ENCODE peak calls at places on chromosomes 16 and 17, in four cellular contexts. R is GM12878, U is K562, H is HepG2. P is an unnamed sample.

GRCh38 chr16:49821614-49822282 is 34.2 kb downstream of the ZNF423 start:
- DNase-seq in R (no peak), U (no peak), H (no peak), P (no peak)

GRCh38 chr17:18962494-18962815 is 10.5 kb downstream of the SLC5A10 start:
- DNase-seq in R (no peak), U (no peak), H (no peak), P (no peak)

GRCh38 chr16:22342082-22342481 is 32.3 kb downstream of the CDR2 start:
- DNase-seq in R (no peak), U (no peak), H (no peak), P (no peak)

GRCh38 chr17:40598928-40599627 is 33.8 kb upstream of the CCR7 start:
- DNase-seq in R (peak), U (no peak), H (no peak), P (no peak)

GRCh38 chr17:73644145-73645049 is at the start of gene SDK2:
- DNase-seq in R (no peak), U (no peak), H (no peak), P (peak)

GRCh38 chr17:80474231-80474932 is 2.0 kb downstream of the NPTX1 start:
- DNase-seq in R (no peak), U (peak), H (no peak), P (peak)

GRCh38 chr17:27469256-27469655 is 13.0 kb downstream of the KSR1 start:
- DNase-seq in R (no peak), U (no peak), H (no peak), P (no peak)

GRCh38 chr17:1724351-1724868 is at the start of gene WDR81:
- DNase-seq in R (no peak), U (peak), H (peak), P (peak)

GRCh38 chr17:48795444-48796162 is 21.4 kb downstream of the TTLL6 start:
- DNase-seq in R (no peak), U (no peak), H (peak), P (no peak)

GRCh38 chr17:77379837-77380236 is 239.1 kb downstream of the SEC14L1 start:
- DNase-seq in R (no peak), U (no peak), H (no peak), P (no peak)

GRCh38 chr17:80926601-80927250 is 64.9 kb upstream of the CHMP6 start:
- DNase-seq in R (no peak), U (no peak), H (no peak), P (no peak)

GRCh38 chr16:46573008-46573833 is 48.0 kb downstream of the SHCBP1 start:
- DNase-seq in R (no peak), U (peak), H (peak), P (no peak)

GRCh38 chr17:28524476-28525415 is 18.6 kb downstream of the FOXN1 start:
- DNase-seq in R (no peak), U (no peak), H (peak), P (no peak)

GRCh38 chr16:50067290-50067853 is 1.6 kb downstream of the HEATR3 start:
- DNase-seq in R (no peak), U (no peak), H (peak), P (peak)

GRCh38 chr17:39754161-39754957 is 16.6 kb downstream of the GRB7 start:
- DNase-seq in R (peak), U (peak), H (peak), P (peak)

GRCh38 chr16:46801428-46802049 is 29.4 kb downstream of the C16orf87 start:
- DNase-seq in R (no peak), U (no peak), H (peak), P (peak)

GRCh38 chr17:82959990-82960418 is 119.4 kb upstream of the METRNL start:
- DNase-seq in R (no peak), U (no peak), H (no peak), P (no peak)

GRCh38 chr17:42067371-42068180 is 17.2 kb upstream of the C17orf113 start:
- DNase-seq in R (no peak), U (peak), H (peak), P (peak)

GRCh38 chr16:75860654-75861053 is 134.4 kb upstream of the CPHXL start:
- DNase-seq in R (no peak), U (no peak), H (peak), P (no peak)

GRCh38 chr16:1221628-1222552 is 3.2 kb downstream of the TPSG1 start:
- DNase-seq in R (no peak), U (no peak), H (no peak), P (no peak)

GRCh38 chr17:31452101-31452500 is 60.6 kb downstream of the RAB11FIP4 start:
- DNase-seq in R (no peak), U (no peak), H (no peak), P (no peak)

GRCh38 chr17:49505854-49506253 is 10.8 kb downstream of the NGFR start:
- DNase-seq in R (no peak), U (no peak), H (no peak), P (no peak)

GRCh38 chr17:4499431-4500187 is 928 bp downstream of the SPNS2 start:
- DNase-seq in R (no peak), U (peak), H (no peak), P (peak)

GRCh38 chr17:4501295-4501949 is 2.7 kb downstream of the SPNS2 start:
- DNase-seq in R (no peak), U (peak), H (no peak), P (no peak)

GRCh38 chr17:4500188-4500565 is 1.5 kb downstream of the SPNS2 start:
- DNase-seq in R (no peak), U (no peak), H (no peak), P (no peak)

GRCh38 chr17:4498461-4499397 is at the start of gene SPNS2:
- DNase-seq in R (no peak), U (peak), H (no peak), P (peak)

GRCh38 chr17:4497101-4497824 is 1.4 kb upstream of the SPNS2 start:
- DNase-seq in R (peak), U (no peak), H (no peak), P (no peak)
- TF ChIP-seq FOXM1 in R (no peak), U (no peak), H (no peak), P (no peak)

GRCh38 chr16:85092309-85092708 is 20.0 kb downstream of the CIBAR2 start:
- DNase-seq in R (no peak), U (no peak), H (no peak), P (no peak)
- TF ChIP-seq SP1 in R (no peak), U (no peak), H (no peak), P (no peak)

GRCh38 chr16:63365665-63366064 is 1329.4 kb upstream of the CDH8 start:
- DNase-seq in R (no peak), U (no peak), H (no peak), P (no peak)

GRCh38 chr16:63363738-63364137 is 1327.5 kb upstream of the CDH8 start:
- DNase-seq in R (no peak), U (no peak), H (peak), P (no peak)

GRCh38 chr16:63361032-63361624 is 1324.9 kb upstream of the CDH8 start:
- DNase-seq in R (no peak), U (peak), H (peak), P (peak)
- TF ChIP-seq FOXM1 in R (no peak), U (no peak), H (no peak), P (no peak)

GRCh38 chr16:68084504-68085258 is 489 bp upstream of the NFATC3 start:
- DNase-seq in R (peak), U (peak), H (peak), P (peak)

GRCh38 chr16:68083861-68084503 is 1.2 kb upstream of the NFATC3 start:
- DNase-seq in R (no peak), U (no peak), H (peak), P (no peak)

GRCh38 chr16:68082596-68083238 is 2.5 kb upstream of the NFATC3 start:
- DNase-seq in R (no peak), U (no peak), H (no peak), P (no peak)

GRCh38 chr16:68081796-68082567 is 3.2 kb upstream of the NFATC3 start:
- DNase-seq in R (no peak), U (no peak), H (no peak), P (no peak)

DNA sequence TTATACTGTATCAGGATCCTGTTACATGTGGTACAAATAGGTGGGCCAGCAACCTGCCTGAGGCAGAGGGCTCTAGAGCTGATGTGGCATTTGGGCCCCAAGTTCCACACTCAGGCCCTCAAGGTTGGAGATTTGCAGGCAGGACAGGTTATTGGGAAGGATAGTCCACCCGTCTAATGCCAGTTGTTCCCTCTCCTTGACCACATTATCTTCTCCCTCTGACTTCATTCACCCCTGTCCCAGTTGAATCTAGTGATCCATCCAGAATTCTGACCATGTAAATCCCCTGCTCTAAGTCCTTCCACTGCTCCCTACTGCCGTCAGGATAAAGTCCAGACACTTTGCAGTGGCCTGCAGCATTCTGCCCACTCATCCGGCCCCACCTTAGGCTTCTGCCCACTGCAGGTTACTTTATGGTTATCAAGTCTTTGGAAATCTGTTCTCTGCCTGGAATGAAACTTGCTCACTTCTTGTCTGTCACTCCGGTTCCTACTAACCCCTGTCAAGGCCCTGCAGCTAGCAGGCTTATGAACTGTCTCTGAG is 1.9 kb upstream of the NFATC3 start:
- DNase-seq in R (no peak), U (no peak), H (no peak), P (no peak)
- TF ChIP-seq SP1 in R (no peak), U (no peak), H (no peak), P (no peak)

GRCh38 chr17:71919181-71919580 is 201.6 kb upstream of the SOX9 start:
- DNase-seq in R (no peak), U (no peak), H (no peak), P (no peak)

GRCh38 chr17:71917715-71918114 is 203.1 kb upstream of the SOX9 start:
- DNase-seq in R (no peak), U (no peak), H (no peak), P (no peak)

GRCh38 chr17:71922439-71922838 is 198.4 kb upstream of the SOX9 start:
- DNase-seq in R (peak), U (no peak), H (no peak), P (no peak)

GRCh38 chr17:71919896-71920295 is 200.9 kb upstream of the SOX9 start:
- DNase-seq in R (no peak), U (no peak), H (no peak), P (no peak)

GRCh38 chr17:71921726-71922320 is 199.0 kb upstream of the SOX9 start:
- DNase-seq in R (peak), U (no peak), H (no peak), P (no peak)
- TF ChIP-seq FOXM1 in R (no peak), U (no peak), H (no peak), P (no peak)

GRCh38 chr16:19967561-19967960 is 82.9 kb upstream of the GPRC5B start:
- DNase-seq in R (no peak), U (no peak), H (no peak), P (no peak)
- TF ChIP-seq SP1 in R (no peak), U (no peak), H (no peak), P (no peak)

DNA sequence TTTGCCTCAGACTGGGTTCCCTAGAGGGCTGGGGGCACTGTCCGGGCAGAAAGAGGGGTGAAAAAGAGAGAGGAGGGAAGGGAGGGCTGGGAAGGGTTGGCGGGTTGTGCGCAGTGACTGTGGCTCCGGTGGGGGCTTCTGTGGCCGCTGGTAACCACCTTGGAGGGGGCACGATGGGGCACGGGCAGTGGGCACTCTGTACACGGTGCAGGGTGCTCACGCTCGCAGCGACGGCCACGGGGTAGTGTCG is 591 bp downstream of the PLLP start:
- DNase-seq in R (no peak), U (no peak), H (no peak), P (no peak)
- TF ChIP-seq FOXM1 in R (no peak), U (no peak), H (no peak), P (no peak)

GRCh38 chr16:25012525-25012991 is 2.6 kb downstream of the ARHGAP17 start:
- DNase-seq in R (no peak), U (no peak), H (no peak), P (no peak)
- TF ChIP-seq SP1 in R (no peak), U (no peak), H (no peak), P (no peak)

GRCh38 chr17:36545465-36546417 is 1.0 kb downstream of the GGNBP2 start:
- DNase-seq in R (peak), U (peak), H (peak), P (peak)

GRCh38 chr17:36545093-36545464 is 360 bp downstream of the GGNBP2 start:
- DNase-seq in R (no peak), U (no peak), H (no peak), P (no peak)

GRCh38 chr17:36544320-36545092 is at the start of gene GGNBP2:
- DNase-seq in R (peak), U (peak), H (peak), P (peak)

GRCh38 chr17:36544049-36544319 is 735 bp upstream of the GGNBP2 start:
- DNase-seq in R (peak), U (no peak), H (peak), P (peak)

DNA sequence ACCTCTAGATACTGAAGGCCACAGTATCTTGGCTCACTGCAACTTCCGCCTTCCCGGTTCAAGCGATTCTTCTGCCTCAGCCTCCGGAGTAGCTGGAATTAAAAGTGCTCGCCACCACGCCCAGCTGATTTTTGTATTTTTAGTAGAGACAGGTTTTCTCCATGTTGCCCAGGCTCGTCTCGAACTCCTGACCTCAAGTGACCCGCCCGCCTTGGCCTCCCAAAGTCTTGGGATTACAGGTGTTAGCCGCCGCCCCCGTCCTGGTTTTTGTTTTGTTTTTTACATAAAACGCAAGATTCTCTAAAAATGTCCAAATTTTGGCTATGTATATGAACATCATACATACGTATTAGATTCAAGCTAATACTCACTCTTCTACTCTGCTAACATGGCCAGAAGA is 2.0 kb upstream of the GGNBP2 start:
- DNase-seq in R (no peak), U (no peak), H (no peak), P (no peak)
- TF ChIP-seq FOXM1 in R (no peak), U (no peak), H (no peak), P (no peak)